ENCODE peak calls at places on chromosomes 4 and X, in seven cellular contexts. A is glutamatergic neuron, J is upper lobe of left lung, N is GM13977, D is PC-3, U is AG04449, Z is tibial nerve. G is an unnamed sample.

GRCh38 chr4:143773998-143774898 is 73.8 kb upstream of the FREM3 start:
- DNase-seq in A (peak), J (peak), N (peak), D (peak), U (no peak), Z (peak), G (peak)

GRCh38 chrX:84469226-84469625 is 33.0 kb downstream of the HDX start:
- DNase-seq in A (no peak), J (no peak), N (no peak), D (peak), U (no peak), Z (no peak), G (no peak)

GRCh38 chr4:88378691-88379559 is at the start of gene HERC6:
- DNase-seq in A (peak), J (peak), N (peak), D (peak), U (no peak), Z (peak), G (peak)

GRCh38 chr4:7139167-7139979 is 53.0 kb upstream of the SORCS2 start:
- DNase-seq in A (no peak), J (no peak), N (no peak), D (no peak), U (no peak), Z (no peak), G (no peak)

GRCh38 chr4:185796176-185796575 is 15.8 kb downstream of the SORBS2 start:
- DNase-seq in A (no peak), J (no peak), N (no peak), D (no peak), U (no peak), Z (no peak), G (no peak)

GRCh38 chr4:57231781-57232180 is 121.6 kb upstream of the IGFBP7 start:
- DNase-seq in A (no peak), J (no peak), N (no peak), D (peak), U (no peak), Z (no peak), G (no peak)

GRCh38 chr4:68466751-68467150 is 19.5 kb downstream of the TMPRSS11E start:
- DNase-seq in A (no peak), J (no peak), N (no peak), D (peak), U (no peak), Z (no peak), G (no peak)

GRCh38 chr4:123613586-123614344 is 217.2 kb downstream of the SPRY1 start:
- DNase-seq in A (no peak), J (no peak), N (no peak), D (peak), U (no peak), Z (no peak), G (no peak)

GRCh38 chrX:20347486-20347885 is 80.8 kb upstream of the RPS6KA3 start:
- DNase-seq in A (no peak), J (no peak), N (no peak), D (no peak), U (no peak), Z (no peak), G (no peak)

GRCh38 chr4:3045500-3045850 is 28.9 kb downstream of the HTT-AS start:
- DNase-seq in A (no peak), J (peak), N (no peak), D (no peak), U (peak), Z (no peak), G (no peak)

GRCh38 chr4:128796934-128797333 is 12.6 kb upstream of the JADE1 start:
- DNase-seq in A (no peak), J (no peak), N (no peak), D (peak), U (no peak), Z (no peak), G (no peak)

GRCh38 chrX:100748133-100748532 is 16.2 kb upstream of the SYTL4 start:
- DNase-seq in A (no peak), J (no peak), N (no peak), D (peak), U (no peak), Z (no peak), G (no peak)

GRCh38 chr4:164935363-164935762 is 42.1 kb downstream of the TRIM61 start:
- DNase-seq in A (no peak), J (no peak), N (peak), D (peak), U (no peak), Z (no peak), G (peak)

DNA sequence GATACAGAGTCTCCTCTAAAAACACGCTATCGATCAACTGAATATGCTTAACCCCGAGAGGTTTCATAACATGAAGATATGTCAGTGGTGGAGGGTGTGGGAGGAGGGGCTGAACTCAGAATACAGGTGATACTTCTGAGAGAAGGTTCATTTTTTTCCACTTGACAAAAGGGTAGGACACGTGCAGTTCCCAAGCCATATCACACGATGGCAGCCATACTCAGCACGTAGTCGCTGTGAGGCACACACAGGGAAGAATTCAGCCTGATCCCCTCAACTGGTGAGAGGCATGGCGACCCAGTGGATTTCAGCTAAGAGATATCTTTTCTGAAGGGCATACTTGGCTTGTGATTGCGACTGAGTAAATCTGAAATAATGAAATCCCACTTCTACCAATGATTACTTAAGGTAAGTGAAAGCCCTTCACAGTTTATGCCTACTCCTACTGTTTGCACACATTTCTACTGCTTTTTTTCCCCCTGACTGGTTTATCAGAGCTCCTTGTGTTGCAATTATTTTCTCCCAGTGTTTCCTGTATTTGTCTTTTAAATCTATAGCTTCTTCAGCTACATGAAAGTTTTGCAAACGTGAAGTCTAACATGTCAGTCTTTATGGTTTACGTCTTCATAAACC is 133.1 kb downstream of the CORIN start:
- DNase-seq in A (peak), J (peak), N (peak), D (peak), U (no peak), Z (no peak), G (peak)
- TF ChIP-seq CTCF in A (no peak), J (no peak), N (peak), D (peak), U (peak), Z (no peak), G (peak)

DNA sequence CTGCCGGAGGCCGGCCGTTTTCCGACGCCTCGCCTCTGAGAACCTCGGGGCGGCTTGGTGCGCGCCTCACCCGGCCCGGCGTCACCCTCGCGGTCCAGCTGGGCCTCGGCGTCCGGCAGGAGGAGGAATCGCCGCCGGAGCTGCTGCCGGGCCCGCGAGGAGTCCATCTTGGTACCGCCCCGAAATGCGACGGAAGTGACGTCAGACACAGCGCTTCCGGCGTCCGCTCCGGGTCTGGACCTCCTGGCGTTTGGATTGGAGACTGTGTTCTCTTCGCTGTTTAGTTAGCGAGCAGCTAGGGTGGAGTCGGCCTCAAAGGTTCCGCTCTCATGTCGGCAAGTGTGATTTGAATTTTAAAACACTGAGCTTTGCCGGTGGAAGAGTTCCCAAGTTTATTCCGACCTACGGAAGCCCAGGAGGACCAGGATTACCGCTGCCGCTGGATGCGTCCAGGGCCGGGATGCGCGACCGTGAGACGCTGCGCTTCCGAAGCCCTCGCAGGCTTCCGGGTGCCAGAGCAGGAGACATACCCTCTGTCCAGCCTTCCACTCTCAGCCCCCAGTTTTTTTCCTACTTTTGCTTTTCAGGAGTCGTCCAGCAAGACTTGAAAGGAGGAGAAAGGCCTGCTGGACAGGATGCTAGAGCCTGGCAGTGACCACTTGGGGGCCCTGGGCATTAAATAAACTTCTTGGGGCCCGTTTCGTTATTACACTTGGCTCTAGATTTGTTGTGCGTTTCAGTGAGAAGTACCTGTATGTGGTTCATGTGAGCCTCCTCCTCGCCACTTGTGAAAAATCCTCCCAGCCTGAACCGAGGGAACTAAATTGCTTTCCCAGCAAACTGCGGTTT is at the start of gene TMEM128:
- DNase-seq in A (peak), J (peak), N (peak), D (peak), U (peak), Z (peak), G (peak)
- TF ChIP-seq CTCF in A (peak), J (peak), N (no peak), D (no peak), U (peak), Z (peak), G (no peak)

DNA sequence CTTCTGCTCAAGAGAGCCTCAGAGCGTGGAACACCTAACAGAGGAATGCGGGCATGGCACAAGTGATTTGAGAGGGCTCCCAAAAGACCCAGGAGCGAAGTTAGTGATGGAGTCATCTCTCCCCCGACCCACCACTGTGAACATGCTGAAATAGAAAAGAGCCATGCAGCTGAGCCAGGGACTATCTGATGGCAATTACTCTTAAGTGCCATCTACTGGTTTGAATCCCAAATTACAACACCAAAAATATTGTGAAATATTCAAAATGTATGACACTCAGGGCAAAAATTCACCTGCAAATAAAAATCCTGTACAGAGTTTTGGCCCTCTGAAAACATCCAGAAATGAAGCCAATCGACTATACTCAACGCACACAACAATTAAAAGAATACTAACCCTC is 2038.9 kb upstream of the ADGRL3 start:
- DNase-seq in A (no peak), J (no peak), N (no peak), D (peak), U (no peak), Z (no peak), G (no peak)
- TF ChIP-seq CTCF in A (no peak), J (no peak), N (peak), D (peak), U (no peak), Z (no peak), G (no peak)

DNA sequence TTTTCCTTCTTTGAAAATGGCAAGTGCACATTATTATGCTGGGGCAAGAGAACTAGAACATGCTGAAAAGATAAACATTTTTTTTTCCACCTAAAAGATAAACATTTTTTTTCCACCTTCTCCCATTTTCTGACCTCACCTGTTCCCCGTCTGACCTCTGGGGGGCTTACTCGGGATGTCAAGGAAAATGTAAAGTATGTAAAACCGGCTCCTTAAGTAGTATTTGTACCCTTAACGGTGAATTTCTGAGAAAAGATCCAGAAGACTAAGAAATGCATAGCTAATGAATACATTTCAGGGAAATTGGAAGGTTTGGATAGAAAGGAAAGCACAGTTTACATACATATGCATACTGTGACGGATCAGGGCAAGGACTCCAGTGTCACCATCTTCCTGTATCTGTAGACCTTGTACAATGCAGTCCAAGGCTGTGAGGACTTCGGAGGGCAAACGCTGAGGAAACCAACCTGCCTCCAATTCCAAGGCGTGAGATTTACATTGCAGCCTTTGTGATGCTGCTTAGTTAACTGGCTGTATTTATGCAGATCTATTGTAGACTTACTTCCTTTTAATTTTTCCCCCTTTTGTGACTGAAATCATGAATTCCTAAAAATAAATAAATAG is 2185.9 kb upstream of the TENM3 start:
- DNase-seq in A (no peak), J (no peak), N (no peak), D (no peak), U (no peak), Z (no peak), G (peak)
- TF ChIP-seq CTCF in A (peak), J (no peak), N (peak), D (no peak), U (no peak), Z (no peak), G (peak)

GRCh38 chrX:133953785-133954355 is 31.5 kb downstream of the GPC3 start:
- DNase-seq in A (no peak), J (no peak), N (no peak), D (no peak), U (no peak), Z (no peak), G (no peak)

GRCh38 chrX:133961046-133961445 is 24.3 kb downstream of the GPC3 start:
- DNase-seq in A (no peak), J (no peak), N (no peak), D (no peak), U (no peak), Z (no peak), G (no peak)

GRCh38 chrX:133956570-133957340 is 28.6 kb downstream of the GPC3 start:
- DNase-seq in A (no peak), J (no peak), N (no peak), D (no peak), U (no peak), Z (no peak), G (no peak)

GRCh38 chrX:133959972-133960371 is 25.4 kb downstream of the GPC3 start:
- DNase-seq in A (no peak), J (no peak), N (no peak), D (no peak), U (no peak), Z (no peak), G (no peak)

DNA sequence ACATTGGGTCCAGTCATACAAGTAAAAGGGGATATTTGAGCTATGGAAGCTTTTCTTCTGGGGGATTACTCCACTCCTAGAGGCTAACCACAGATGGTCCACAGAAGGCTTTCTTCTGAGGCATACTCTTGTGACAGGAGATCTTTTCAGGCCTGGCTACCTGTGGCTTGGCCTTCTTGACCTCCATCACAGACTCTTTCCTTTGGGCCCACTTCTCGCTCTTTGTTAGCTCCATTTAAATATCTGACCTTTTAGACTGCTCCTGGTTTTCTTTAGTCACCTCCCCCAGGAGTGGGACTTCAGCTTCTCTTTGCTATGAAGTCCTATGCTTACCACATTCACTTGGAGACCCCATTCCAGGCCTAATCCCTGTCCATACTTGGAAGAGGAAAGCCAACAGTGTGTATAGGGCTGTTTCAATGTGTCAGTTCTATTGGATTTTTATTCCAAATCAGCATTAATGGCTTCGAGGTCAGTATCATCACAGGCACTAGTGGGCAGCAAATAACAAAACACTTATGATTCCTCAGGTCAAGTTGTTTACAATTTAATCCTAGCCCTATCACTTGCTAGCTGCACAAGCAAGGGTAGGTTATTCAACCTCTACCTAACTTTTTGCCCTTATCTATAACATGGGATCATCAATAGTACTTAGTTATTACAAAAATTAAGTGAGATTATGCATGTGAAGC is 26.3 kb downstream of the GPC3 start:
- DNase-seq in A (no peak), J (no peak), N (no peak), D (peak), U (no peak), Z (no peak), G (no peak)
- TF ChIP-seq CTCF in A (no peak), J (no peak), N (no peak), D (peak), U (no peak), Z (peak), G (no peak)

GRCh38 chr4:108172231-108172779 is 3.6 kb upstream of the LEF1 start:
- DNase-seq in A (peak), J (no peak), N (peak), D (no peak), U (no peak), Z (no peak), G (peak)
- TF ChIP-seq CTCF in A (no peak), J (peak), N (peak), D (no peak), U (no peak), Z (peak), G (no peak)

DNA sequence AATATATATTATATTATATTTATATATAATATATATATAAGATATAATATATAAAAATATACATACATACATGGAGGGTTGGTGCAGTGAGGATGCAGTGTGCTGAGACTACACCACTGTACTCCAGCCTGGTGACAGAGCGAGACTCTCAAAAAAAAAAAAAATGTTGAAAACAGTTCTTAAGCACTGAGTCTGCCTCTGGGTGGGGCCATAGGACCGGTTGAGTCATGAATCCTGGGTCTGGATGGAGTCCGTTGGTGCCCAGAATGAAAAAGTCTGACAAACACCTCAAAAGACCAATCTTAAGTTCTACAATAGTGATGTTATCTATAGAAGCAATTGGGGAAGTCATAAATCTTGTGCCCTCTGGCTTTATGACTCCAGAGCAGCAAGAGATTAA is 70.5 kb downstream of the FGFBP1 start:
- DNase-seq in A (no peak), J (no peak), N (no peak), D (peak), U (no peak), Z (no peak), G (no peak)
- TF ChIP-seq CTCF in A (no peak), J (no peak), N (no peak), D (peak), U (no peak), Z (no peak), G (no peak)

G was measured in GM10248.